ENCODE peak calls at places on chromosomes 16 and 17, in six cellular contexts. K is PC-3, J is heart left ventricle, M is HL-60, Z is neural progenitor cell, F is body of pancreas. L is an unnamed sample. For H3K27me3, the result is how much of the 10 kb centered on the place peaks cover.

GRCh38 chr17:46832945-46833839 is 14.7 kb upstream of the WNT3 start:
- DNase-seq in F (peak), Z (peak), J (no peak), M (no peak), K (peak), L (peak)

GRCh38 chr16:49116873-49117272 is 164.8 kb downstream of the CBLN1 start:
- DNase-seq in M (no peak), J (no peak), F (no peak), K (no peak), Z (no peak), L (peak)

GRCh38 chr16:28304214-28304613 is 11.9 kb downstream of the SBK1 start:
- DNase-seq in F (peak), K (peak), J (no peak), M (no peak), Z (peak), L (no peak)

GRCh38 chr17:28320215-28321061 is 1.4 kb downstream of the TMEM97 start:
- DNase-seq in J (no peak), F (no peak), Z (no peak), M (no peak), K (no peak), L (no peak)

GRCh38 chr16:2798723-2799204 is 494 bp downstream of the PRSS41 start:
- DNase-seq in Z (no peak), J (no peak), F (no peak), M (no peak), K (no peak), L (no peak)

GRCh38 chr16:28903344-28904042 is 21.5 kb downstream of the RABEP2 start:
- DNase-seq in K (no peak), Z (no peak), J (no peak), F (no peak), M (no peak), L (no peak)

GRCh38 chr16:83138976-83139690 is 512.4 kb downstream of the CDH13 start:
- DNase-seq in Z (no peak), F (no peak), J (no peak), K (no peak), M (no peak), L (no peak)

GRCh38 chr16:46884513-46885293 is 541 bp downstream of the GPT2 start:
- DNase-seq in Z (peak), K (no peak), M (peak), F (peak), J (no peak), L (no peak)

GRCh38 chr17:57987582-57988300 is at the start of gene VEZF1:
- DNase-seq in F (peak), Z (peak), M (peak), K (peak), J (peak), L (no peak)

GRCh38 chr17:75036643-75037268 is 10.0 kb downstream of the ATP5PD start:
- DNase-seq in Z (no peak), J (peak), M (no peak), F (peak), K (peak), L (peak)

GRCh38 chr16:84595052-84595481 is 22.8 kb downstream of the COTL1 start:
- DNase-seq in J (no peak), Z (no peak), M (no peak), K (no peak), F (peak), L (no peak)

GRCh38 chr17:12745481-12745880 is 43.8 kb upstream of the ARHGAP44 start:
- DNase-seq in F (no peak), Z (no peak), J (no peak), M (no peak), K (no peak), L (no peak)

GRCh38 chr16:56639045-56639444 is 579 bp downstream of the MT1A start:
- DNase-seq in F (no peak), M (no peak), J (no peak), Z (no peak), K (no peak), L (no peak)

GRCh38 chr17:77666480-77666879 is 292.0 kb upstream of the TNRC6C start:
- DNase-seq in K (no peak), F (no peak), J (no peak), Z (no peak), M (no peak), L (no peak)

GRCh38 chr17:37388266-37388665 is 12.5 kb downstream of the C17orf78 start:
- DNase-seq in Z (no peak), M (no peak), J (no peak), F (no peak), K (no peak), L (peak)

GRCh38 chr17:74947041-74947754 is 11.5 kb downstream of the OTOP3 start:
- DNase-seq in Z (no peak), K (no peak), M (no peak), J (no peak), F (no peak), L (no peak)

GRCh38 chr17:77734371-77735050 is 224.0 kb upstream of the TNRC6C start:
- DNase-seq in F (peak), J (peak), M (no peak), K (no peak), Z (peak), L (peak)

GRCh38 chr16:81521141-81521626 is 76.6 kb downstream of the CMIP start:
- DNase-seq in F (peak), M (no peak), J (no peak), Z (no peak), K (no peak), L (no peak)

GRCh38 chr17:27625856-27626255 is 5.1 kb upstream of the LGALS9 start:
- DNase-seq in K (no peak), J (no peak), Z (no peak), M (no peak), F (no peak), L (no peak)

GRCh38 chr16:77833906-77834599 is 45.7 kb downstream of the VAT1L start:
- DNase-seq in K (no peak), J (no peak), Z (peak), M (no peak), F (no peak), L (peak)

GRCh38 chr17:37160940-37161339 is 212.2 kb downstream of the AATF start:
- DNase-seq in Z (no peak), F (no peak), K (peak), J (no peak), M (no peak), L (peak)

GRCh38 chr16:84675423-84675822 is 24.4 kb upstream of the USP10 start:
- DNase-seq in M (no peak), F (no peak), K (no peak), J (no peak), Z (no peak), L (no peak)

GRCh38 chr16:53346-54236 is at the start of the genes POLR3K and SNRNP25:
- DNase-seq in J (peak), K (peak), F (peak), Z (peak), M (peak), L (peak)

GRCh38 chr17:42522798-42523278 is 13.2 kb upstream of the NAGLU start:
- DNase-seq in Z (no peak), K (no peak), J (no peak), M (no peak), F (no peak), L (no peak)

GRCh38 chr16:11612110-11612981 is 25.6 kb upstream of the LITAF start:
- DNase-seq in F (peak), K (no peak), J (peak), Z (no peak), M (peak), L (peak)

GRCh38 chr16:84933774-84934571 is 77.4 kb downstream of the ZDHHC7 start:
- DNase-seq in Z (no peak), J (peak), K (no peak), F (peak), M (no peak), L (no peak)

GRCh38 chr17:66302761-66303626 is 581 bp downstream of the PRKCA start:
- DNase-seq in F (peak), K (peak), J (peak), Z (peak), M (peak), L (peak)

GRCh38 chr17:9893606-9894005 is 11.5 kb downstream of the RCVRN start:
- DNase-seq in J (no peak), M (no peak), F (no peak), K (peak), Z (no peak), L (no peak)

GRCh38 chr16:18827890-18828289 is 26.5 kb upstream of the ARL6IP1 start:
- DNase-seq in F (no peak), Z (no peak), K (no peak), M (no peak), J (no peak), L (no peak)

GRCh38 chr16:50151744-50152143 is 1.4 kb upstream of the TENT4B start:
- DNase-seq in J (no peak), K (no peak), Z (no peak), F (no peak), M (no peak), L (peak)

GRCh38 chr17:31882571-31882970 is 18.9 kb downstream of the UTP6 start:
- DNase-seq in K (no peak), F (no peak), J (no peak), M (peak), Z (no peak), L (no peak)

GRCh38 chr16:7086842-7087616 is 245.6 kb upstream of the RBFOX1 start:
- DNase-seq in F (peak), J (peak), Z (peak), K (peak), M (peak), L (no peak)

GRCh38 chr16:70698901-70699300 is 13.0 kb upstream of the MTSS2 start:
- DNase-seq in K (no peak), J (no peak), F (no peak), M (no peak), Z (no peak), L (no peak)

GRCh38 chr17:35245196-35245486 is 2.3 kb downstream of the SLFN5 start:
- DNase-seq in Z (no peak), K (peak), M (no peak), J (no peak), F (no peak), L (peak)

GRCh38 chr17:32275060-32276042 is 9.7 kb downstream of the RHBDL3 start:
- DNase-seq in Z (no peak), M (peak), F (no peak), J (no peak), K (peak), L (peak)

GRCh38 chr17:73166731-73167581 is 2.1 kb downstream of the SSTR2 start:
- DNase-seq in M (peak), F (no peak), K (no peak), Z (no peak), J (no peak), L (peak)

DNA sequence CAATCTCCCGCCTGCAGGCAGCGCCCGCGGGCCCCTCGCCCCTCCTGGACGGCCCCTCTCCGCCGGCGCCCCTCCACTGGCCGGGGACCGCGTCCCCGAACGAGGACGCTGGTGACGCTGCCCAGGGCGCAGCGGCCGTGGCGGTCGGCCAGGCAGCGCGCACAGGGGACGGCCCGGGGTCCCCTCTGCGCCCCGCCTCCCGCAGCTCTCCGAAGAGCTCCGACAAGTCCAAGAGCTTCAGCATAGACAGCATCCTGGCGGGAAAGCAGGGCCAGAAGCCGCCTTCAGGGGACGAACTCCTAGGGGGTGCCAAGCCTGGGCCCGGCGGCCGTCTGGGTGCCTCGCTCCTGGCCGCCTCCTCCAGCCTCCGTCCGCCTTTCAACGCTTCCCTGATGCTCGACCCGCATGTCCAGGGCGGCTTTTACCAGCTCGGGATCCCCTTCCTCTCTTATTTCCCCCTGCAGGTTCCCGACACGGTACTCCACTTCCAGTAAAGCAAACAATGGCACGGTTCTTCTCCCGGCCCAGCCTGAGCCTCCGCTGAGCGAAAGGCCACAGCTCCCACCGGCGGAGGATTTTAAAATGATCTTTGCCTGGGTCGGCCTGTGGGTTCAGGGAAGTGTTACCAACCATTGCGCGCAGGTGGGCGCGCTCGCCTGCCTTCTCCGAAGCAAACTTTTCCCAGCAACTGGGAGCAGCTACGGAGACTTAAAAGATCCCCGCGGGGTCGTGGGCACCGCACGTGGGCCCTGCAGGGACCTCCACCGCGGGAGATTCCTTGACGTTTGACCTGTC is 1.1 kb downstream of the FOXL1 start:
- DNase-seq in Z (peak), K (no peak), M (no peak), F (no peak), J (no peak), L (no peak)
- H3K27me3 ChIP-seq in Z (half or more), K (under half), M (under half), F (under half), J (under half), L (under half)

DNA sequence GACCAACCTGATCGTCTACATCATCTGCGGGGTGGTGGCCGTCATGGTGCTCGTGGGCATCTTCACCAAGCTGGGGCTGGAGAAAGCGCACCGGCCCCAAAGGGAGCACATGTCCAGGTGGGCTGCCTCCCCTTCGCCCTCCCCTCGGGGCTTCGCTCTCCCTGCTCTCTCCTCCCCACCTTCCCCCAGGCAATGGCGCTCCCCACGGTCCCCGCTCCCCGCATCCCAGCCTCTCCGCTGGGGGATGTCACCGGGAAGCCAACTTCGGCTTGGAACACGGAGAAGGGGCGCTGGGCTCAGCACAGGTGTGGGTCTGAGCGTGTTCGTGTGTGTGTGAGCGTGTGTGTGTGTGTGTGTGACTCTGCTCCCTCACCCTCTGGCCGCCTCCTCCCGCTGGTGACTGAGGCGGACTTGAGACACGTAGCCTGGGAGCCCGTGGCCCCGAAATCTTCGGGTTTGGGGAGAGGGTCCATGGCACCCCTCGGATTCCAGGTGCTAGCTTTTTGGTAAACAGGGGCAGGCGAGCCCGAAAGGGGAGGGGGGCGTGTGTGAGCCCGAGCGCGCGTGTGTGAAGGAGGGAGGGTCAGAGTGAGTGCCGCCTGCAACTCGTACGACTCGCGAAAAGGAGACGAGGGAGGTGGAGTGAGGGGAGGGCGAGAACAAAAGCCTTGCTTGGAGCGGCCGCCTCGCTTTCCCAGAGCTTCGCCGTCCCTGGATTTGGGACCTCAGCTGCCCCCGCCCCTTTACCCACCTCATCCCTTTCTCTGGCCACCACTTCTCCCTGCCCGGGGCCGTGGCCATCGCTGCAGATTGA is 1.3 kb downstream of the SHISA9 start:
- DNase-seq in K (no peak), M (no peak), J (no peak), F (no peak), Z (peak), L (no peak)
- H3K4me3 ChIP-seq in K (no peak), M (no peak), J (peak), F (no peak), Z (peak), L (no peak)

GRCh38 chr16:1556254-1556653 is 22.8 kb downstream of the TMEM204 start:
- DNase-seq in Z (no peak), F (no peak), M (no peak), K (no peak), J (no peak), L (no peak)
- TF ChIP-seq CTCF in Z (no peak), F (no peak), M (no peak), K (no peak), J (no peak), L (no peak)

GRCh38 chr16:79419148-79419547 is 181.4 kb downstream of the MAF start:
- DNase-seq in J (no peak), K (no peak), F (no peak), Z (no peak), M (no peak), L (no peak)

GRCh38 chr16:79418588-79418987 is 181.9 kb downstream of the MAF start:
- DNase-seq in Z (no peak), M (no peak), K (no peak), F (no peak), J (no peak), L (no peak)

GRCh38 chr16:79417465-79418093 is 183.0 kb downstream of the MAF start:
- DNase-seq in J (no peak), Z (no peak), M (no peak), K (no peak), F (no peak), L (no peak)

GRCh38 chr16:79411805-79412204 is 188.7 kb downstream of the MAF start:
- DNase-seq in K (no peak), F (no peak), M (no peak), J (no peak), Z (no peak), L (no peak)

GRCh38 chr16:79415983-79416641 is 184.4 kb downstream of the MAF start:
- DNase-seq in Z (no peak), M (no peak), F (no peak), K (no peak), J (no peak), L (no peak)
- H3K27me3 ChIP-seq in Z (under half), M (under half), F (under half), K (under half), J (under half), L (under half)

GRCh38 chr17:49495842-49496182 is 719 bp downstream of the NGFR start:
- DNase-seq in F (no peak), Z (peak), M (no peak), J (no peak), K (no peak), L (no peak)
- H3K4me3 ChIP-seq in F (no peak), Z (peak), M (no peak), J (peak), K (peak), L (peak)

GRCh38 chr16:66026211-66026610 is 340.3 kb upstream of the CDH5 start:
- DNase-seq in Z (peak), F (no peak), K (peak), M (no peak), J (no peak), L (no peak)
- TF ChIP-seq CTCF in Z (peak), F (peak), K (peak), M (no peak), J (no peak), L (peak)

DNA sequence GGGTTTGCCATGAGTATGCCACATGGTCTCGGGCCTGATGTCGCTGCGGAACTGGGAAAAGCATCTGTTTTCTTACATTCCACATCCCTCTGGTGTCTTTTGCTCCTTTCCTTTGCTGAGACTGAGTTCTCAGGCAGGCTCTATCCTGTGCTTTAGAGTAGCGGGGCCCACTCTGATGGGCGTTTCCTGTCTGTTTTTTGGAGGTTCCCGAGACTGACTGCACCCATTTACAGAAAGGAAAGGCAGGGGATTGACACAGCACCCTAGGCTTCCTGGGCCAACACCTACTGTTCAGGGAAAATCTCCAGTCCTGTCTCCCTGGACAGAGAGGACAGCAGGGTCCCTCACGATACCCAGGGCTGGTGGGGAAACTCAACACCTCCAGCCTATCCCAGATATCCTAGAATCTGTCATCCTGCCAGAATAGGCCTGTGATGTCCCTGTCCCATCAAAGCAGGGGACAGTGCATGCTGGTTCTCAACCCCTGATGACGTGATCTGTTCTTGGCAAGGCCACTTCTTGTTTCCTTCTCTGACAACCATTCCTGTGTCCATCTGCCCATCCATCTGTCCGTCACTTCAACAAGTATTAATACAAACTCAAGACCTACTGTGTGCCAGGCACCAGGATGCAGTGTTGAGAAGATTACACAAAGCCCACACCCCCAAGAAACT is 42.2 kb downstream of the ACTG1 start:
- DNase-seq in M (no peak), K (no peak), J (no peak), F (no peak), Z (no peak), L (no peak)
- H3K27me3 ChIP-seq in M (under half), K (under half), J (under half), F (under half), Z (under half), L (under half)